ENCODE peak calls at places on chromosome 19, in seven cellular contexts. I, T, F, P, J, G and C are unnamed samples.

GRCh38 chr19:45130888-45131615 is 29.7 kb downstream of the NKPD1 start:
- DNase-seq in I (no peak), T (peak; percentile 63), F (no peak), P (no peak), J (no peak), G (no peak), C (peak; percentile 35)

GRCh38 chr19:45075215-45076028 is 856 bp downstream of the ZNF296 start:
- DNase-seq in I (peak; percentile 92), T (peak; percentile 88), F (peak; percentile 91), P (peak; percentile 84), J (peak; percentile 69), G (no peak), C (no peak)

GRCh38 chr19:3383121-3383722 is 16.8 kb downstream of the NFIC start:
- DNase-seq in I (no peak), T (no peak), F (no peak), P (peak; percentile 80), J (no peak), G (peak; percentile 67), C (no peak)

GRCh38 chr19:34366670-34367423 is 1.9 kb downstream of the GPI start:
- DNase-seq in I (no peak), T (no peak), F (no peak), P (no peak), J (no peak), G (no peak), C (no peak)

GRCh38 chr19:45200614-45201013 is 22.0 kb downstream of the BLOC1S3 start:
- DNase-seq in I (no peak), T (peak; percentile 33), F (no peak), P (no peak), J (no peak), G (no peak), C (no peak)

GRCh38 chr19:16418597-16418962 is 53.2 kb downstream of the EPS15L1 start:
- DNase-seq in I (no peak), T (no peak), F (no peak), P (no peak), J (no peak), G (no peak), C (no peak)

GRCh38 chr19:15297416-15298224 is 34.7 kb downstream of the BRD4 start:
- DNase-seq in I (peak; percentile 43), T (no peak), F (no peak), P (no peak), J (no peak), G (no peak), C (no peak)

GRCh38 chr19:51296331-51297093 is 14.9 kb upstream of the IGLON5 start:
- DNase-seq in I (no peak), T (no peak), F (no peak), P (no peak), J (no peak), G (no peak), C (no peak)

GRCh38 chr19:43625918-43626579 is 6.6 kb upstream of the ZNF428 start:
- DNase-seq in I (no peak), T (no peak), F (no peak), P (no peak), J (no peak), G (peak; percentile 29), C (no peak)

GRCh38 chr19:46133101-46133627 is 8.7 kb upstream of the IGFL3 start:
- DNase-seq in I (no peak), T (no peak), F (no peak), P (no peak), J (peak; percentile 81), G (no peak), C (no peak)

GRCh38 chr19:49057636-49058234 is at the start of gene CGB7:
- DNase-seq in I (peak; percentile 79), T (peak; percentile 81), F (peak; percentile 86), P (peak; percentile 78), J (peak; percentile 56), G (peak; percentile 72), C (peak; percentile 70)

GRCh38 chr19:38975214-38975860 is at the start of gene FBXO17:
- DNase-seq in I (peak; percentile 27), T (peak; percentile 44), F (peak; percentile 92), P (peak; percentile 60), J (no peak), G (peak; percentile 65), C (peak; percentile 77)

GRCh38 chr19:31278555-31279435 is 70.4 kb downstream of the TSHZ3 start:
- DNase-seq in I (no peak), T (no peak), F (peak; percentile 52), P (no peak), J (no peak), G (no peak), C (no peak)

GRCh38 chr19:28586501-28586900 is 626.5 kb downstream of the UQCRFS1 start:
- DNase-seq in I (no peak), T (no peak), F (no peak), P (no peak), J (no peak), G (no peak), C (no peak)

GRCh38 chr19:14381689-14382474 is 638 bp downstream of the ADGRE5 start:
- DNase-seq in I (peak; percentile 81), T (peak; percentile 57), F (no peak), P (peak; percentile 64), J (no peak), G (peak; percentile 44), C (no peak)

GRCh38 chr19:45515081-45515624 is 7.9 kb downstream of the VASP start:
- DNase-seq in I (peak; percentile 64), T (no peak), F (no peak), P (peak; percentile 70), J (no peak), G (no peak), C (no peak)

GRCh38 chr19:3034194-3034844 is 5.2 kb upstream of the TLE2 start:
- DNase-seq in I (no peak), T (no peak), F (no peak), P (no peak), J (no peak), G (no peak), C (no peak)

GRCh38 chr19:5178051-5178450 is 162.6 kb downstream of the PTPRS start:
- DNase-seq in I (no peak), T (no peak), F (no peak), P (no peak), J (no peak), G (no peak), C (no peak)

GRCh38 chr19:17522988-17523872 is 11.8 kb downstream of the PGLS start:
- DNase-seq in I (peak; percentile 73), T (peak; percentile 49), F (peak; percentile 79), P (peak; percentile 73), J (no peak), G (no peak), C (no peak)
- TF ChIP-seq POLR2A in I (no peak), T (no peak), F (no peak), P (no peak), J (no peak), G (no peak), C (no peak)

DNA sequence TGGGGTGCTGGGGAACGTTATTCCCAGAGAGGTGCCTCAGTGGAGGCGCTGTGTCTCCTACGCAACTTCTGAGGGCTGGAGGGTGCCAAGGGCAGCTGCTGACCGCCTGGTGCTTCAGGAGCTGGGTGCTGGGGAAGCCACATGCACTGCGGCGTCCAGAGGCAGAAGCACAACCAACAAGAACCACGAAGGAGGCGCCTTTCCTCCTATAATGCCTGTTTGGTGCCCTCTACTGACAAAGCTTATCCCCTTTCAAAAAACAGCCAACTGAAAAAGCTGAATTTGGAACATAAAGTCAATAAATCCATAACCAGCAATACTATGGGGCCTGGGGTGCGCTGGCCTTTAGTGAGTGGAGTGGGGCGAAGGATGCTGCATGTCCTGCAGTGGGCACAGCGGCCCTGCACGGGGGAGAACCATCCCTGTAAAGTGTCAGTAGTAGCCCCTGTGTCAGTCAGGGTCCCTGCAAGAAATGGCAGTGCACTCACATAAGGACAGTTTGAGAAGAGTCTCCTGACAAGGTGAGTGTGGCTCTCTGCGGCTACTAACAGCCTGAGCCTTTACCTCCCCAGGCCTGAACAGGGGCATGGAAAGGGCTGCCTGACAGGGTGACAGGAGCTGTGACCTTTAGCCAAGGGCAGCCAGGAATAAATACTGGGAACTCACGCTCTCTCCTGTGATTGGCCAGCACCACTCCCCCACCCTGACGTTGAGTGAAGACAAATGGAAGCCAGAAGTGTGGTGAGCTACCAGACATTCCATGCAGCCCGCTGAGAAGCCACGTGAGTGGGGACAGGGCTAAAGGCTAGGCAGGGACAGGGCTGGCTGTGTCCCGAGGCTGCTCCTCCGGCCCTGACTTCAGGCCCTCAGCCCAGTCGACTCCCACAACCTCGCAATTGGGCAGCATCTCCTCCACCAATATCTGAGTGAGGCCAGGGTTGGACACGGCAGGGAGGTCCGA is 4.5 kb upstream of the B3GNT8 start:
- DNase-seq in I (no peak), T (no peak), F (no peak), P (peak; percentile 92), J (no peak), G (no peak), C (no peak)
- TF ChIP-seq POLR2A in I (no peak), T (no peak), F (no peak), P (peak; percentile 34), J (no peak), G (no peak), C (no peak)

GRCh38 chr19:10625762-10626138 is 397 bp downstream of the SLC44A2 start:
- DNase-seq in I (no peak), T (no peak), F (no peak), P (no peak), J (no peak), G (no peak), C (no peak)

GRCh38 chr19:10624585-10624984 is 768 bp upstream of the SLC44A2 start:
- DNase-seq in I (peak; percentile 48), T (peak; percentile 41), F (no peak), P (no peak), J (no peak), G (no peak), C (no peak)

GRCh38 chr19:10620786-10621185 is 4.6 kb upstream of the SLC44A2 start:
- DNase-seq in I (no peak), T (no peak), F (no peak), P (no peak), J (no peak), G (no peak), C (no peak)

GRCh38 chr19:10621966-10622365 is 3.4 kb upstream of the SLC44A2 start:
- DNase-seq in I (no peak), T (no peak), F (no peak), P (no peak), J (no peak), G (no peak), C (no peak)

DNA sequence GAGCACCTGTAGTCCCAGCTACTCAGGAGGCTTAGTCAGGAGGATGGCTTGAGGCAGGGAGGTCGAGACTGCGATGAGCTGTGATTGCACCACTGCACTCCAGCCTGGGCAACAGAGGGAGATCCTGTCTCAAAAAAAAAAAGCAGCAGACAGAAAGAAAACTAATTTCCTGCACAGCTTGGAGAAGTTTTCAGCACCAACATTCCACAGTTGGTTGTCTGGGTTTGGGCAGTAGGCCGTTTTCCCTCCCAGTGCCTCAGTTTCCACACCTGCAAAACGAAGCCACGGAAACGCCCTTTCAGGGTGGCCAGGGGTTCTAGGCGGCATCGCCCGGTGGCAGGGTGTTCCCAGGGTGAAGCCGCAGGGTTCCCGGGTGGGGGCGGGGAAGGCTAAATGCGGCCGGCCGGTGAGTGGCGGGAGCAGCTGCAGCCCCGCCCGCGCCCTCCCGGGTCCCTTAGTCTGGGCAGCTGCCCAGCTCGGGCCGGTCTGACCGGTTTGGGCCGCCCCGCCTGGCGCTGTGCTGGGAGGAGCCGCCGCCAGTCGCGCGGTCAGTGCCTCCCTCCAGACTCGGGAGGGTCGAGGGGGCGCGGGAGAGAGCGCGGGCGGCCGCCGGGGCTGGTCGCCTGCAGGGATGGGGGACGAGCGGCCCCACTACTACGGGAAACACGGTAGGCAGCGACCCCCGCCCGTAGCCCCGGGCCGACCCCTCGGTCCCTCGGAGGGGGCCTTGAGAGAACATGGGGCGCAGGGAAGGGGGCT is at the start of gene SLC44A2:
- DNase-seq in I (peak; percentile 93), T (peak; percentile 94), F (peak; percentile 96), P (peak; percentile 89), J (peak; percentile 80), G (peak; percentile 82), C (peak; percentile 91)
- TF ChIP-seq POLR2A in I (peak; percentile 77), T (no peak), F (peak; percentile 37), P (peak; percentile 48), J (peak; percentile 25), G (peak; percentile 28), C (peak; percentile 70)

GRCh38 chr19:39996811-39997594 is at the start of gene ZNF546:
- DNase-seq in I (peak; percentile 93), T (peak; percentile 90), F (peak; percentile 99), P (peak; percentile 94), J (peak; percentile 81), G (peak; percentile 91), C (peak; percentile 89)
- TF ChIP-seq POLR2A in I (peak; percentile 85), T (peak; percentile 55), F (peak; percentile 74), P (peak; percentile 94), J (peak; percentile 85), G (peak; percentile 87), C (peak; percentile 91)